ENCODE peak calls at places on chromosomes 6 and 20, in four cellular contexts. S is neural progenitor cell, P is right atrium auricular region, N is fibroblast of lung. T is an unnamed sample.

GRCh38 chr20:63737940-63738686 is 1.5 kb upstream of the SLC2A4RG start:
- DNase-seq in S (peak), N (no peak), P (no peak), T (no peak)

GRCh38 chr20:51894201-51894600 is 91.9 kb upstream of the SALL4 start:
- DNase-seq in N (no peak), P (no peak), S (no peak), T (no peak)

GRCh38 chr6:64622944-64623343 is 987.3 kb downstream of the PHF3 start:
- DNase-seq in S (no peak), N (no peak), P (no peak), T (no peak)

GRCh38 chr6:138523347-138524210 is 24.3 kb upstream of the NHSL1 start:
- DNase-seq in S (no peak), P (no peak), N (no peak), T (no peak)

GRCh38 chr20:13430346-13431002 is 208.3 kb downstream of the TASP1 start:
- DNase-seq in P (no peak), S (no peak), N (no peak), T (no peak)

GRCh38 chr20:19913927-19914614 is 103.1 kb upstream of the NAA20 start:
- DNase-seq in N (no peak), S (no peak), P (no peak), T (no peak)

GRCh38 chr6:131924881-131925474 is 26.2 kb downstream of the CCN2 start:
- DNase-seq in S (peak), P (no peak), N (peak), T (no peak)

GRCh38 chr6:168132531-168133184 is 53.6 kb upstream of the FRMD1 start:
- DNase-seq in P (peak), S (peak), N (peak), T (no peak)

GRCh38 chr6:170019259-170020040 is 268.0 kb downstream of the ERMARD start:
- DNase-seq in P (no peak), N (peak), S (no peak), T (no peak)

GRCh38 chr20:49853640-49854039 is 41.0 kb downstream of the SLC9A8 start:
- DNase-seq in P (no peak), S (no peak), N (peak), T (no peak)

GRCh38 chr6:82396964-82397761 is 33.5 kb downstream of the TPBG start:
- DNase-seq in N (peak), S (no peak), P (no peak), T (no peak)

GRCh38 chr20:15528386-15529111 is 1044.7 kb downstream of the KIF16B start:
- DNase-seq in S (no peak), P (no peak), N (no peak), T (no peak)

GRCh38 chr20:50855498-50856474 is 60.9 kb downstream of the BCAS4 start:
- DNase-seq in P (no peak), N (no peak), S (no peak), T (no peak)

GRCh38 chr6:110359554-110359953 is 1.4 kb upstream of the METTL24 start:
- DNase-seq in S (no peak), N (no peak), P (no peak), T (no peak)

GRCh38 chr6:110358536-110359148 is 493 bp upstream of the METTL24 start:
- DNase-seq in S (no peak), N (no peak), P (no peak), T (no peak)

GRCh38 chr6:110357298-110357695 is 852 bp downstream of the METTL24 start:
- DNase-seq in N (peak), P (no peak), S (no peak), T (no peak)

GRCh38 chr6:110356778-110357177 is 1.4 kb downstream of the METTL24 start:
- DNase-seq in P (no peak), N (no peak), S (no peak), T (no peak)

GRCh38 chr6:110357696-110358535 is at the start of gene METTL24:
- DNase-seq in N (no peak), P (no peak), S (peak), T (no peak)
- H3K27ac ChIP-seq in N (no peak), P (peak), S (no peak), T (no peak)

GRCh38 chr6:127291495-127291894 is 24.8 kb downstream of the RNF146 start:
- DNase-seq in S (no peak), N (no peak), P (no peak), T (no peak)
- H3K27ac ChIP-seq in S (no peak), N (no peak), P (no peak), T (no peak)

GRCh38 chr6:108785653-108786052 is 62.6 kb upstream of the ARMC2 start:
- DNase-seq in N (no peak), S (no peak), P (no peak), T (no peak)
- H3K27ac ChIP-seq in N (no peak), S (no peak), P (no peak), T (no peak)

DNA sequence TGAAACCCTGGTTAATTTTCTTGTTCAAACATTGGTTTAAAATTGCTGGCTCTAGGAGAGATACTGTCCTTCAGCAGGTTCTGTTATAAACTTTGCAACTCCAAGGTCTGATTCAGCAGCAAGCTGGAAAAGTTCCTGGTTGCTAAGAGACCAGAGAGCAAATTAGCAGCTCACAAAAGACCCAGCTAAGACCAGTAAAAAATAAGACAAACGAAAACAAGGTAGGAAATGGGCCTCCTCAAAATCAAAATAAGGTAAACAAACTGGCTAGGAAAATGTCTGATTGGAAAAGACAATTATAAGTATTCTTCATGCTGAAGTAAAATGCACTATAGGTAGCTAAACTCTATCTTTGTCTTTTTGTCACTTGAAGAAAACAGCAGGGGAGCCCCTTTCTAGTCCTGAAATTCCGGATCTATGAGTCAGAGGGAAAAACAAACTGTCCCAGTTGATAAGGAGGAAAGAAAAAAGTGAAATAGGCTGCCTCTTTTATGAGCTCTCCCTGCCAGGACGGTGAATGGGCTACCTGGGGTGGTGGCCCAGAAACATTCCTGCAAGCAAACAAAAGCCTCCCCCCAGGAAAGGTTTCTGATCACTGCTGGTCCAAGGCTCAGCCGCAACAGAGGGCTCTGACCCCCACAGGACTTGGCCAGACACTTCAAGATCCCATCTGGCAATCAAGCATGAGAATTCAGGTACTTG is 41.6 kb downstream of the UNC5CL start:
- DNase-seq in N (peak), S (peak), P (peak), T (no peak)
- H3K27ac ChIP-seq in N (no peak), S (peak), P (peak), T (no peak)

GRCh38 chr20:44495802-44496481 is 20.3 kb downstream of the TTPAL start:
- DNase-seq in P (no peak), S (no peak), N (peak), T (no peak)
- H3K27ac ChIP-seq in P (no peak), S (no peak), N (peak), T (no peak)